ENCODE peak calls at places on chromosomes 12 and 14, in ten cellular contexts. C, M, E, N, S, T, O, R, U and D are unnamed samples.

GRCh38 chr12:94186461-94187237 is 38.3 kb downstream of the PLXNC1 start:
- DNase-seq in S (no peak), C (peak; percentile 10), N (no peak), T (peak; percentile 87), M (no peak), O (no peak), U (no peak), E (no peak), R (no peak), D (no peak)

GRCh38 chr14:71753976-71754375 is 178.3 kb upstream of the RGS6 start:
- DNase-seq in M (no peak), R (no peak), E (no peak), S (no peak), C (no peak), N (no peak), O (no peak), U (no peak), T (no peak), D (no peak)

GRCh38 chr12:104458645-104459555 is 2.2 kb downstream of the CHST11 start:
- DNase-seq in O (no peak), R (peak; percentile 57), C (peak; percentile 14), T (peak; percentile 50), M (peak; percentile 22), U (no peak), S (peak; percentile 50), E (no peak), N (no peak), D (no peak)

GRCh38 chr14:100708349-100709217 is 18.1 kb upstream of the DLK1 start:
- DNase-seq in O (peak; percentile 37), U (no peak), R (peak; percentile 84), N (peak; percentile 35), C (no peak), E (peak; percentile 54), M (peak; percentile 56), S (no peak), T (peak; percentile 84), D (no peak)

GRCh38 chr12:125683748-125684381 is 618.6 kb downstream of the AACS start:
- DNase-seq in U (no peak), S (no peak), T (peak; percentile 99), E (peak; percentile 70), N (no peak), R (peak; percentile 49), O (peak; percentile 31), M (peak; percentile 58), C (peak; percentile 22), D (no peak)

GRCh38 chr14:76977793-76978730 is 50.4 kb downstream of the IRF2BPL start:
- DNase-seq in R (peak; percentile 84), U (peak; percentile 81), T (peak; percentile 48), M (peak; percentile 46), O (peak; percentile 52), E (peak; percentile 41), S (no peak), C (no peak), N (no peak), D (no peak)

GRCh38 chr14:41423503-41423902 is 183.2 kb upstream of the LRFN5 start:
- DNase-seq in R (no peak), S (no peak), O (no peak), T (no peak), M (no peak), C (no peak), U (no peak), N (no peak), E (no peak), D (no peak)

GRCh38 chr12:96883571-96883970 is 23.5 kb upstream of the NEDD1 start:
- DNase-seq in R (no peak), O (no peak), U (no peak), N (no peak), C (no peak), E (no peak), S (no peak), M (no peak), T (no peak), D (no peak)

GRCh38 chr12:41795066-41795465 is 349.6 kb downstream of the GXYLT1 start:
- DNase-seq in E (no peak), O (no peak), U (no peak), T (no peak), M (no peak), C (no peak), S (peak; percentile 85), R (no peak), N (no peak), D (no peak)

GRCh38 chr14:75205586-75205985 is 29.2 kb upstream of the TMED10 start:
- DNase-seq in C (no peak), O (no peak), U (no peak), M (no peak), S (peak; percentile 82), E (no peak), T (no peak), R (peak; percentile 34), N (no peak), D (no peak)

GRCh38 chr14:50920482-50921225 is 23.6 kb downstream of the PYGL start:
- DNase-seq in T (no peak), R (no peak), E (no peak), M (no peak), S (no peak), C (no peak), O (peak; percentile 90), U (no peak), N (no peak), D (no peak)

GRCh38 chr12:108713471-108713870 is 17.8 kb downstream of the CORO1C start:
- DNase-seq in N (no peak), U (no peak), C (no peak), M (no peak), S (no peak), O (no peak), T (no peak), R (no peak), E (no peak), D (no peak)
- TF ChIP-seq POLR2AphosphoS5 in N (no peak), U (no peak), C (no peak), M (no peak), S (no peak), O (no peak), T (no peak), R (no peak), E (no peak), D (no peak)

GRCh38 chr14:102081231-102082080 is 5.4 kb downstream of the HSP90AA1 start:
- DNase-seq in M (no peak), T (no peak), O (no peak), U (no peak), N (no peak), C (no peak), E (no peak), R (no peak), S (no peak), D (no peak)

GRCh38 chr14:102079700-102079979 is 7.2 kb downstream of the HSP90AA1 start:
- DNase-seq in E (no peak), N (no peak), O (no peak), M (no peak), T (no peak), S (no peak), R (no peak), U (no peak), C (no peak), D (no peak)

GRCh38 chr14:102078344-102078743 is 8.5 kb downstream of the HSP90AA1 start:
- DNase-seq in U (no peak), O (no peak), N (no peak), T (no peak), M (no peak), C (no peak), E (no peak), R (no peak), S (no peak), D (no peak)

GRCh38 chr14:102078840-102079699 is 7.8 kb downstream of the HSP90AA1 start:
- DNase-seq in R (no peak), E (no peak), U (no peak), N (no peak), C (no peak), T (no peak), O (no peak), M (no peak), S (no peak), D (no peak)

GRCh38 chr14:102080183-102081080 is 6.4 kb downstream of the HSP90AA1 start:
- DNase-seq in N (no peak), S (no peak), O (no peak), C (no peak), M (no peak), T (no peak), R (no peak), E (no peak), U (no peak), D (no peak)
- TF ChIP-seq POLR2A in N (no peak), S (no peak), O (no peak), C (no peak), M (no peak), T (peak; percentile 35), R (no peak), E (no peak), U (peak; percentile 60), D (no peak)

GRCh38 chr12:89951694-89952060 is 243.0 kb upstream of the ATP2B1 start:
- DNase-seq in R (no peak), T (no peak), U (no peak), S (no peak), E (no peak), O (no peak), M (no peak), N (no peak), C (no peak), D (no peak)
- H3K4me1 ChIP-seq in R (peaks cover 10% of the 10 kb centered on the region), T (peaks cover 7% of the 10 kb centered on the region), U (peaks cover 15% of the 10 kb centered on the region), S (peaks cover 33% of the 10 kb centered on the region), E (peaks cover 13% of the 10 kb centered on the region), O (no peaks in the 10 kb centered on the region), M (peaks cover 50% of the 10 kb centered on the region), N (no peaks in the 10 kb centered on the region), C (peaks cover 3% of the 10 kb centered on the region), D (no peaks in the 10 kb centered on the region)

GRCh38 chr12:9757433-9758025 is 3.2 kb downstream of the CD69 start:
- DNase-seq in M (no peak), U (no peak), O (no peak), T (no peak), S (no peak), R (no peak), C (no peak), N (no peak), E (no peak), D (no peak)

GRCh38 chr12:9754984-9755383 is 5.7 kb downstream of the CD69 start:
- DNase-seq in E (no peak), C (no peak), S (no peak), M (no peak), R (no peak), N (no peak), U (no peak), T (no peak), O (no peak), D (no peak)

GRCh38 chr12:9756174-9756573 is 4.5 kb downstream of the CD69 start:
- DNase-seq in T (no peak), C (no peak), M (no peak), S (no peak), E (no peak), O (no peak), R (no peak), N (no peak), U (no peak), D (no peak)

GRCh38 chr12:9758119-9758518 is 2.6 kb downstream of the CD69 start:
- DNase-seq in M (no peak), C (no peak), E (no peak), T (no peak), U (no peak), R (no peak), O (no peak), S (no peak), N (no peak), D (no peak)

GRCh38 chr12:9756756-9757155 is 3.9 kb downstream of the CD69 start:
- DNase-seq in R (no peak), T (no peak), S (no peak), U (no peak), O (no peak), C (no peak), E (no peak), M (no peak), N (no peak), D (no peak)
- TF ChIP-seq POLR2AphosphoS5 in R (no peak), T (no peak), S (no peak), U (no peak), O (no peak), C (no peak), E (no peak), M (no peak), N (no peak), D (no peak)

GRCh38 chr12:63779498-63780481 is at the start of gene RXYLT1:
- DNase-seq in O (peak; percentile 48), E (peak; percentile 85), R (peak; percentile 85), U (peak; percentile 32), M (peak; percentile 90), N (peak; percentile 52), C (peak; percentile 82), T (peak; percentile 91), S (peak; percentile 82), D (peak; percentile 74)
- TF ChIP-seq POLR2A in O (peak; percentile 94), E (no peak), R (peak; percentile 46), U (peak; percentile 89), M (peak; percentile 64), N (peak; percentile 60), C (peak; percentile 68), T (peak; percentile 97), S (peak; percentile 75), D (peak; percentile 35)